ENCODE peak calls at places on chromosomes 11 and 22, in nine cellular contexts. W, Q, X, O, R, U, S, H and Y are unnamed samples.

GRCh38 chr11:69353696-69354544 is 60.0 kb downstream of the MYEOV start:
- DNase-seq in Q (no peak), U (no peak), W (no peak), S (no peak), H (no peak), O (no peak), X (peak; percentile 7), R (peak; percentile 23), Y (no peak)

GRCh38 chr22:49251371-49251770 is 576.3 kb downstream of the BRD1 start:
- DNase-seq in Q (no peak), X (no peak), W (no peak), U (no peak), H (no peak), R (no peak), O (no peak), S (no peak), Y (peak; percentile 7)

GRCh38 chr11:125645871-125646270 is 20.9 kb downstream of the CHEK1 start:
- DNase-seq in H (no peak), O (no peak), Q (no peak), R (no peak), X (no peak), U (no peak), W (no peak), S (no peak), Y (no peak)

GRCh38 chr11:71311176-71311925 is 59.0 kb upstream of the SHANK2 start:
- DNase-seq in S (no peak), X (no peak), O (no peak), R (no peak), U (no peak), W (no peak), H (no peak), Q (no peak), Y (peak; percentile 11)

GRCh38 chr11:87143663-87144062 is 105.9 kb downstream of the TMEM135 start:
- DNase-seq in W (no peak), S (no peak), U (no peak), O (no peak), H (no peak), R (no peak), Q (no peak), X (no peak), Y (no peak)

GRCh38 chr11:33869511-33870422 is 22.1 kb downstream of the LMO2 start:
- DNase-seq in W (peak; percentile 60), U (peak; percentile 40), X (peak; percentile 27), O (peak; percentile 38), R (peak; percentile 31), Q (no peak), S (peak; percentile 53), H (no peak), Y (no peak)

GRCh38 chr11:126497581-126498109 is 142.2 kb downstream of the ST3GAL4 start:
- DNase-seq in R (no peak), S (no peak), U (no peak), Q (no peak), X (no peak), H (no peak), W (no peak), O (no peak), Y (no peak)

GRCh38 chr22:24768537-24769374 is 5.8 kb downstream of the PIWIL3 start:
- DNase-seq in Q (peak; percentile 30), R (peak; percentile 29), X (peak; percentile 57), S (peak; percentile 72), O (peak; percentile 67), W (no peak), H (peak; percentile 7), U (peak; percentile 35), Y (peak; percentile 62)

GRCh38 chr22:22691716-22692701 is 47.6 kb downstream of the GGTLC2 start:
- DNase-seq in W (no peak), U (no peak), O (no peak), S (no peak), X (no peak), R (no peak), H (no peak), Q (no peak), Y (no peak)

GRCh38 chr11:20161230-20161918 is 1.1 kb upstream of the DBX1 start:
- DNase-seq in U (no peak), H (no peak), X (peak; percentile 49), W (no peak), O (no peak), Q (no peak), R (no peak), S (peak; percentile 17), Y (no peak)

GRCh38 chr11:2802389-2803185 is 83.0 kb downstream of the CDKN1C start:
- DNase-seq in X (no peak), W (peak; percentile 27), O (peak; percentile 11), R (no peak), S (no peak), Q (no peak), U (no peak), H (no peak), Y (peak; percentile 44)

GRCh38 chr11:56533054-56533740 is 9.9 kb downstream of the OR5M11 start:
- DNase-seq in W (no peak), S (no peak), Q (no peak), U (no peak), O (no peak), H (no peak), X (no peak), R (no peak), Y (no peak)

GRCh38 chr11:3709977-3710376 is 38.8 kb upstream of the CHRNA10 start:
- DNase-seq in Q (no peak), X (peak; percentile 20), H (no peak), R (peak; percentile 3), O (no peak), U (no peak), S (no peak), W (no peak), Y (no peak)

GRCh38 chr11:29328961-29329441 is 687.8 kb downstream of the KCNA4 start:
- DNase-seq in Q (no peak), X (peak; percentile 82), O (no peak), S (peak; percentile 12), U (no peak), W (peak; percentile 24), H (no peak), R (peak; percentile 92), Y (no peak)

GRCh38 chr11:125429174-125429707 is 66.8 kb downstream of the FEZ1 start:
- DNase-seq in O (peak; percentile 28), S (peak; percentile 72), Q (no peak), R (peak; percentile 35), H (peak; percentile 61), X (peak; percentile 49), U (peak; percentile 45), W (peak; percentile 76), Y (peak; percentile 40)

GRCh38 chr22:19526702-19527111 is 2.5 kb upstream of the CLDN5 start:
- DNase-seq in O (no peak), W (no peak), S (peak; percentile 10), R (no peak), Q (no peak), H (no peak), U (no peak), X (no peak), Y (no peak)

GRCh38 chr22:18157714-18158028 is 7.7 kb downstream of the USP18 start:
- DNase-seq in U (no peak), S (no peak), W (no peak), R (no peak), H (no peak), Q (no peak), O (no peak), X (no peak), Y (no peak)

GRCh38 chr11:93589347-93589746 is 46.2 kb upstream of the SMCO4 start:
- DNase-seq in O (peak; percentile 44), U (no peak), X (no peak), R (no peak), Q (no peak), H (no peak), S (no peak), W (no peak), Y (no peak)

GRCh38 chr11:39011822-39012221 is 2413.8 kb upstream of the RAG2 start:
- DNase-seq in S (no peak), U (no peak), Q (no peak), O (no peak), R (peak; percentile 54), X (no peak), H (no peak), W (no peak), Y (no peak)

GRCh38 chr11:65890324-65891179 is at the start of gene CCDC85B:
- DNase-seq in W (peak; percentile 91), O (peak; percentile 99), R (peak; percentile 96), S (peak; percentile 90), Q (peak; percentile 95), X (peak; percentile 97), U (peak; percentile 71), H (peak; percentile 99), Y (peak; percentile 98)

GRCh38 chr11:74932169-74932568 is 16.7 kb downstream of the XRRA1 start:
- DNase-seq in H (no peak), S (no peak), X (peak; percentile 66), W (no peak), U (no peak), R (peak; percentile 61), O (no peak), Q (no peak), Y (no peak)

GRCh38 chr22:36762687-36763260 is 13.1 kb downstream of the IFT27 start:
- DNase-seq in X (peak; percentile 35), O (no peak), U (no peak), H (no peak), Q (no peak), W (no peak), R (no peak), S (no peak), Y (peak; percentile 50)

GRCh38 chr11:16335236-16335962 is 20.9 kb downstream of the SOX6 start:
- DNase-seq in Q (no peak), O (no peak), X (no peak), W (no peak), U (no peak), S (no peak), H (no peak), R (no peak), Y (no peak)

GRCh38 chr11:2517386-2518064 is 72.7 kb downstream of the KCNQ1 start:
- DNase-seq in W (no peak), H (no peak), O (peak; percentile 11), R (no peak), X (no peak), Q (no peak), S (no peak), U (no peak), Y (peak; percentile 8)

GRCh38 chr11:472816-473215 is 22.7 kb downstream of the PTDSS2 start:
- DNase-seq in X (no peak), W (no peak), H (no peak), Q (no peak), R (no peak), O (no peak), U (no peak), S (no peak), Y (no peak)

GRCh38 chr11:122556605-122557004 is 98.9 kb upstream of the UBASH3B start:
- DNase-seq in R (no peak), X (no peak), U (no peak), Q (no peak), W (peak; percentile 70), H (no peak), S (no peak), O (no peak), Y (no peak)

GRCh38 chr11:76236092-76237026 is 30.1 kb upstream of the WNT11 start:
- DNase-seq in S (peak; percentile 73), Q (peak; percentile 28), X (peak; percentile 70), W (peak; percentile 68), H (peak; percentile 77), R (peak; percentile 66), O (no peak), U (peak; percentile 65), Y (no peak)

GRCh38 chr22:36052505-36052941 is 23.9 kb upstream of the RBFOX2 start:
- DNase-seq in O (no peak), R (peak; percentile 91), X (peak; percentile 87), W (no peak), U (peak; percentile 36), Q (no peak), H (no peak), S (no peak), Y (no peak)

GRCh38 chr11:44600739-44601416 is 35.4 kb downstream of the CD82 start:
- DNase-seq in W (no peak), U (no peak), X (no peak), Q (no peak), S (no peak), O (no peak), R (no peak), H (no peak), Y (no peak)

GRCh38 chr11:131145806-131146205 is 224.6 kb upstream of the NTM start:
- DNase-seq in W (no peak), Q (no peak), U (no peak), S (no peak), R (no peak), X (no peak), O (no peak), H (no peak), Y (no peak)

GRCh38 chr11:45590743-45591142 is 74.7 kb downstream of the CHST1 start:
- DNase-seq in Q (peak; percentile 89), X (peak; percentile 35), W (peak; percentile 36), R (no peak), H (peak; percentile 78), S (no peak), U (no peak), O (no peak), Y (no peak)